ENCODE peak calls at places on chromosomes 5 and 9, in eight cellular contexts. K is HuH-7.5; P is neuronal stem cell; A is mesothelial cell of epicardium; B is stimulated activated CD4-positive, alpha-beta T cell treated with anti-CD3 and anti-CD28 coated beads, TNF-alpha, amount 100 ng/mL, for 4 hours; M is NCI-H1092; L is CD8-positive, alpha-beta memory T cell; O is endothelial cell. H is an unnamed sample.
A peak's percentile ranks its signal among the peaks of the same experiment; 100 is the strongest.

GRCh38 chr5:97544279-97545077 is 361.4 kb upstream of the RIOK2 start:
- DNase-seq in P (no peak), M (no peak), O (no peak), B (no peak), L (no peak), K (no peak), A (no peak), H (no peak)

GRCh38 chr9:128412120-128412790 is 8.4 kb upstream of the CERCAM start:
- DNase-seq in L (peak; percentile 40), P (peak; percentile 72), B (no peak), O (peak; percentile 94), K (peak; percentile 54), M (peak; percentile 71), A (peak; percentile 87), H (peak; percentile 20)

GRCh38 chr5:3157214-3157613 is 405.7 kb upstream of the IRX2 start:
- DNase-seq in K (no peak), O (no peak), M (no peak), A (no peak), B (no peak), P (no peak), L (no peak), H (no peak)

GRCh38 chr9:91197232-91198181 is 164.2 kb downstream of the AUH start:
- DNase-seq in M (no peak), K (peak; percentile 57), L (no peak), P (no peak), O (no peak), B (no peak), A (no peak), H (peak; percentile 8)

GRCh38 chr9:123044556-123044955 is 11.1 kb downstream of the GPR21 start:
- DNase-seq in K (no peak), M (no peak), B (no peak), P (no peak), L (no peak), O (no peak), A (no peak), H (no peak)

GRCh38 chr5:55427157-55427556 is 107.6 kb downstream of the PLPP1 start:
- DNase-seq in L (no peak), M (no peak), A (no peak), K (no peak), P (no peak), O (no peak), B (no peak), H (no peak)

GRCh38 chr9:109440117-109440515 is 58.0 kb downstream of the PTPN3 start:
- DNase-seq in M (no peak), K (no peak), B (no peak), A (no peak), O (no peak), P (no peak), L (no peak), H (no peak)

GRCh38 chr5:81936750-81937149 is 35.1 kb upstream of the ATG10 start:
- DNase-seq in O (no peak), K (no peak), B (no peak), P (no peak), L (no peak), A (no peak), M (no peak), H (no peak)

GRCh38 chr5:180495292-180495691 is 1.1 kb downstream of the CNOT6 start:
- DNase-seq in B (no peak), K (no peak), P (no peak), A (no peak), O (no peak), M (no peak), L (no peak), H (no peak)

GRCh38 chr5:94524841-94525697 is 93.3 kb downstream of the KIAA0825 start:
- DNase-seq in A (no peak), M (no peak), B (no peak), L (peak; percentile 17), P (no peak), O (no peak), K (no peak), H (peak; percentile 1)

GRCh38 chr9:11933926-11934325 is 759.3 kb upstream of the TYRP1 start:
- DNase-seq in O (no peak), A (no peak), K (no peak), P (no peak), M (no peak), B (no peak), L (no peak), H (no peak)

GRCh38 chr5:39352170-39352569 is 12.1 kb downstream of the C9 start:
- DNase-seq in K (no peak), A (no peak), L (no peak), P (no peak), B (no peak), O (no peak), M (no peak), H (no peak)

GRCh38 chr9:115158666-115159481 is 40.9 kb upstream of the TNC start:
- DNase-seq in P (no peak), B (no peak), A (no peak), K (no peak), L (no peak), O (no peak), M (no peak), H (no peak)

GRCh38 chr5:37892571-37892970 is 52.7 kb upstream of the GDNF start:
- DNase-seq in O (no peak), P (no peak), M (no peak), B (no peak), K (no peak), L (no peak), A (no peak), H (no peak)

GRCh38 chr5:150352531-150353394 is 4.7 kb upstream of the TCOF1 start:
- DNase-seq in L (no peak), O (no peak), B (no peak), A (no peak), M (no peak), P (no peak), K (no peak), H (no peak)

GRCh38 chr9:14441976-14442651 is 128.2 kb upstream of the NFIB start:
- DNase-seq in P (no peak), L (no peak), M (no peak), A (no peak), B (no peak), O (peak; percentile 64), K (no peak), H (no peak)

GRCh38 chr5:108461628-108462367 is 79.9 kb upstream of the FBXL17 start:
- DNase-seq in K (no peak), O (no peak), M (no peak), B (no peak), A (no peak), P (no peak), L (no peak), H (no peak)

GRCh38 chr9:37746448-37747270 is 6.9 kb upstream of the TRMT10B start:
- DNase-seq in A (no peak), K (no peak), B (no peak), L (no peak), O (no peak), P (no peak), M (no peak), H (peak; percentile 24)

GRCh38 chr9:114409103-114409780 is 21.5 kb upstream of the AKNA start:
- DNase-seq in A (no peak), B (no peak), P (no peak), M (no peak), O (no peak), K (no peak), L (no peak), H (no peak)

GRCh38 chr9:93202919-93203712 is 19.2 kb downstream of the WNK2 start:
- DNase-seq in B (no peak), P (no peak), A (no peak), O (no peak), L (no peak), M (no peak), K (no peak), H (no peak)

GRCh38 chr9:72542917-72543316 is 21.5 kb downstream of the TMC1 start:
- DNase-seq in L (no peak), M (no peak), P (no peak), A (no peak), O (no peak), B (no peak), K (no peak), H (no peak)

GRCh38 chr9:123438321-123438720 is 82.3 kb downstream of the CRB2 start:
- DNase-seq in L (no peak), M (no peak), A (no peak), B (no peak), P (peak; percentile 33), O (no peak), K (no peak), H (peak; percentile 34)

GRCh38 chr5:124824637-124825158 is 78.3 kb upstream of the ZNF608 start:
- DNase-seq in P (no peak), A (no peak), M (no peak), O (no peak), K (no peak), B (no peak), L (no peak), H (no peak)

GRCh38 chr9:134494273-134494815 is 147.3 kb upstream of the COL5A1 start:
- DNase-seq in A (no peak), B (no peak), P (no peak), K (no peak), O (no peak), M (no peak), L (no peak), H (no peak)

GRCh38 chr5:168341178-168341577 is 49.7 kb downstream of the WWC1 start:
- DNase-seq in B (no peak), P (no peak), A (no peak), L (no peak), K (no peak), M (no peak), O (no peak), H (no peak)

GRCh38 chr9:135819905-135820304 is 87.4 kb downstream of the CAMSAP1 start:
- DNase-seq in K (no peak), B (no peak), P (no peak), A (no peak), M (no peak), O (no peak), L (no peak), H (no peak)

GRCh38 chr5:71794061-71794695 is 75.1 kb downstream of the CARTPT start:
- DNase-seq in P (no peak), B (no peak), A (no peak), O (no peak), L (no peak), K (no peak), M (no peak), H (no peak)

GRCh38 chr9:14652729-14653377 is 40.4 kb downstream of the ZDHHC21 start:
- DNase-seq in B (no peak), M (peak; percentile 50), L (no peak), P (peak; percentile 14), A (no peak), O (no peak), K (peak; percentile 15), H (peak; percentile 92)

GRCh38 chr5:67997892-67998457 is 217.6 kb upstream of the PIK3R1 start:
- DNase-seq in P (no peak), B (no peak), L (no peak), M (no peak), O (no peak), A (no peak), K (no peak), H (no peak)

GRCh38 chr5:143713331-143714032 is 98.5 kb upstream of the HMHB1 start:
- DNase-seq in A (no peak), P (no peak), K (no peak), M (no peak), O (no peak), L (no peak), B (no peak), H (no peak)

GRCh38 chr5:121974261-121974660 is 12.5 kb downstream of the SRFBP1 start:
- DNase-seq in K (no peak), L (no peak), O (no peak), B (no peak), P (no peak), A (no peak), M (no peak), H (no peak)

GRCh38 chr5:10030219-10030831 is 219.4 kb downstream of the ATPSCKMT start:
- DNase-seq in P (peak; percentile 27), L (no peak), A (no peak), B (no peak), K (no peak), O (peak; percentile 53), M (no peak), H (peak; percentile 14)

GRCh38 chr9:83208065-83208850 is 145.3 kb upstream of the RASEF start:
- DNase-seq in L (no peak), O (no peak), A (no peak), B (no peak), M (no peak), K (no peak), P (no peak), H (no peak)

GRCh38 chr5:175542232-175542965 is 64.0 kb downstream of the SFXN1 start:
- DNase-seq in K (no peak), O (no peak), A (no peak), L (no peak), M (no peak), B (no peak), P (no peak), H (no peak)

H was measured in NCI-H526 treated with DMSO at 0.1 percent for 48 hours.